ENCODE peak calls at places on chromosome 13, in four cellular contexts. Q, R, N and Z are unnamed samples.

GRCh38 chr13:23450340-23451046 is 17.0 kb upstream of the SACS start:
- DNase-seq in Q (no peak), N (no peak), R (no peak), Z (no peak)

GRCh38 chr13:51221674-51222509 is at the start of gene FAM124A:
- DNase-seq in Q (peak), N (no peak), R (no peak), Z (peak)

GRCh38 chr13:101757446-101758039 is 305.1 kb downstream of the ITGBL1 start:
- DNase-seq in Q (no peak), R (peak), N (no peak), Z (no peak)

GRCh38 chr13:114259974-114260373 is 21.4 kb upstream of the UPF3A start:
- DNase-seq in R (no peak), N (no peak), Q (no peak), Z (no peak)

GRCh38 chr13:106569233-106570095 is 1.5 kb upstream of the ARGLU1 start:
- DNase-seq in Q (no peak), R (no peak), N (no peak), Z (no peak)

GRCh38 chr13:99941086-99941485 is 30.5 kb downstream of the ZIC5 start:
- DNase-seq in Q (no peak), R (no peak), N (no peak), Z (no peak)

GRCh38 chr13:26887594-26887993 is 127.0 kb upstream of the GPR12 start:
- DNase-seq in N (no peak), R (no peak), Q (no peak), Z (no peak)

GRCh38 chr13:86920960-86921359 is 750.2 kb upstream of the SLITRK5 start:
- DNase-seq in Q (no peak), N (no peak), R (no peak), Z (no peak)

GRCh38 chr13:43684947-43685725 is 101.6 kb downstream of the ENOX1 start:
- DNase-seq in N (no peak), R (no peak), Q (no peak), Z (no peak)

GRCh38 chr13:23673354-23673753 is 103.1 kb downstream of the TNFRSF19 start:
- DNase-seq in N (no peak), Q (no peak), R (peak), Z (no peak)

GRCh38 chr13:51520524-51520923 is 63.7 kb upstream of the WDFY2 start:
- DNase-seq in N (no peak), Q (no peak), R (peak), Z (no peak)

GRCh38 chr13:102556806-102557205 is 40.0 kb upstream of the TPP2 start:
- DNase-seq in Q (no peak), N (no peak), R (no peak), Z (no peak)

GRCh38 chr13:30968734-30969335 is 36.4 kb downstream of the TEX26 start:
- DNase-seq in Q (no peak), R (peak), N (no peak), Z (no peak)

GRCh38 chr13:45003417-45003816 is 14.1 kb downstream of the GPALPP1 start:
- DNase-seq in R (no peak), Q (no peak), N (no peak), Z (no peak)

GRCh38 chr13:61339054-61339621 is 76.5 kb downstream of the PCDH20 start:
- DNase-seq in R (no peak), N (no peak), Q (no peak), Z (no peak)

GRCh38 chr13:61833228-61833627 is 417.6 kb upstream of the PCDH20 start:
- DNase-seq in N (no peak), R (no peak), Q (no peak), Z (no peak)

GRCh38 chr13:104310861-104311260 is 1244.6 kb upstream of the SLC10A2 start:
- DNase-seq in N (no peak), R (no peak), Q (no peak), Z (no peak)

GRCh38 chr13:46721054-46721453 is 75.9 kb downstream of the ESD start:
- DNase-seq in N (no peak), Q (peak), R (peak), Z (peak)

GRCh38 chr13:113789167-113789566 is 30.1 kb downstream of the TMEM255B start:
- DNase-seq in R (no peak), Q (no peak), N (no peak), Z (no peak)

GRCh38 chr13:28658796-28659610 is at the start of gene POMP:
- DNase-seq in Q (peak), R (peak), N (peak), Z (peak)

GRCh38 chr13:111565400-111565799 is 245.0 kb downstream of the TEX29 start:
- DNase-seq in Q (no peak), R (no peak), N (no peak), Z (no peak)

GRCh38 chr13:95462801-95463200 is 89.7 kb upstream of the CLDN10 start:
- DNase-seq in R (no peak), Q (no peak), N (no peak), Z (no peak)

GRCh38 chr13:51867062-51867461 is 5.3 kb downstream of the CCDC70 start:
- DNase-seq in Q (no peak), N (no peak), R (no peak), Z (no peak)

GRCh38 chr13:83798731-83799130 is 83.5 kb downstream of the SLITRK1 start:
- DNase-seq in N (no peak), R (no peak), Q (no peak), Z (no peak)

GRCh38 chr13:112629161-112629560 is 41.2 kb upstream of the TUBGCP3 start:
- DNase-seq in N (no peak), Q (no peak), R (no peak), Z (no peak)

GRCh38 chr13:113002891-113003290 is 33.9 kb downstream of the MCF2L start:
- DNase-seq in Q (no peak), N (no peak), R (no peak), Z (no peak)

DNA sequence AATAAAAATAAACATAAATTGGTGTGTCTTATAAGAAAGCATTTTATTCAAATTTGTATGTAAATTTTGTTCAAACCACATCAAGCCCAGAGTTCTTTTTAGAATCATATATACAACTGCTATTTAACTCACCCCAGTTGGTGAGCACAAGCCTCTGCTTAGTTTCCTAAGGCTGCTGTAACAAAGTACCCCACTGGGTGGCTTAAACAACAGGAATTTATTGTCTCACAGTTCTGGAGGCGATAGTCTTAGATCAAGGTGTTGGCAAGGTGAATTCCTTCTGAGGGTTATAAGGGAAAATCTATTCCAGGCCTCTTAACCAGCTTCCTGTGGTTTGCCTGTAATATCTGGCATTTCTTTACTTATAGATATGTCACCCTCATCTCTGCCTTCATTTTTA is 1133.5 kb downstream of the OLFM4 start:
- DNase-seq in Q (no peak), N (no peak), R (no peak), Z (no peak)
- TF ChIP-seq CTCF in Q (no peak), N (peak), R (no peak), Z (no peak)

GRCh38 chr13:40152145-40152544 is 496.7 kb downstream of the COG6 start:
- DNase-seq in N (no peak), Q (no peak), R (peak), Z (peak)
- TF ChIP-seq CTCF in N (no peak), Q (no peak), R (peak), Z (no peak)

GRCh38 chr13:80339841-80340642 is 884 bp downstream of the SPRY2 start:
- DNase-seq in R (peak), N (peak), Q (peak), Z (peak)

GRCh38 chr13:80337706-80338105 is 3.2 kb downstream of the SPRY2 start:
- DNase-seq in Q (no peak), N (no peak), R (peak), Z (no peak)

GRCh38 chr13:80340643-80341097 is 256 bp downstream of the SPRY2 start:
- DNase-seq in R (peak), Q (no peak), N (no peak), Z (peak)

GRCh38 chr13:80339578-80339840 is 1.4 kb downstream of the SPRY2 start:
- DNase-seq in Q (no peak), R (peak), N (no peak), Z (no peak)

DNA sequence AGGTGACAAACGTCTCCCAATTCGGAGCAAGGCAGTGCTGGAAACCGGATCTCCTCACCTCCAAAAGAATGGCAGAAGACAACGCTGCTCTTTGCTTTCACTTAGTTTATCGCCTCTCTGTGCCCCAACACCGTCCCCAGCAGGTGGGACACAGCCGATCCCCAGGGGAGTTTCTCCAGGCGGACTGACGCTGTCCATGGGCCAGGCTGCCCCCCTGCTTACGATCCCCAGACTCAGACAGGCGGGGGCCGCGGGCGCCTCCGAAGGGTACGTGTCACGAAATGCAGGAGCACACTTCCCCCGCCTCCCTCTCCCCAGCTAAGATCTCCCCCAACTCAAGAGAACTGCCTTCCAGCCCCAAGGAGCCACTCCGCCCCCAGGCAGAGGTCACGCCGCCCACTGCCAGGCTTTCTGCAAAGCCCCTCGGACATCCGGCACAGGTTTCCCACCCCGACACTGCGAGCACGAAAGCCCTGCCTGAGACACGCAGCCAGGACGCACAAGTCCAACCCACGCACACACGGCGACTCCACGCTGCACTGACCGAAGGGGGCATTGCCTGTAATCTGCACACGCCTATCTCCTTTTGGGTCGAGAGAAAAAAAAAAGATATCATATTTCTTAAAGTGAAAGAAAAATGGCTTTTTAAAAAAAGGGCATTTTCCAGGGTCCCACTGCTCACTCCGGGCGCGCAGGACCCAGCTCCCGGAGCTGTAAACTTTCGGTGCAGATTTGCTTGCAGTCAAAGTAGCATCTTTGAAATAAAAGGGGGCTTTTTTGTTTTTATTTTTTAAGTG is 1.9 kb downstream of the SPRY2 start:
- DNase-seq in R (peak), Q (peak), N (peak), Z (peak)
- TF ChIP-seq CTCF in R (peak), Q (no peak), N (no peak), Z (no peak)

DNA sequence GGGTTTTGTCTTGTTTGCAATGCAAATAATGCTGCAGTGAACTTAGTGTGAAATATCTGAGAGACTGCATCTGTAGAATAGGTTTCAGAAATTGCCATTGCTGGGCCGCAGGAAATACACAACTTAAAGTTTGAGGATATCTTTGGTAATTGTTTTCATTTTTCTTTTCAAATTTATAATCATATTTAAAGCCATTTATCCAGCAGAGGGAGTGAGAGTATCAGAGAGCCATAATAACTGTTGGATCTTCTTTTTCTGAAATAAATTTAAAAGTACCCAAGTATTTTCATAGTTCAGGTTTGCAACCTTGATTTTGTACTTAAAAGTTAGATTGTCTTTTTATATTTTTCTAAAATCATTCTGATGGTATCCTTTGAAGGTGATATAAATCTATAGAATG is 99.4 kb downstream of the ZMYM2 start:
- DNase-seq in Q (no peak), R (no peak), N (no peak), Z (no peak)
- TF ChIP-seq CTCF in Q (no peak), R (no peak), N (no peak), Z (no peak)

GRCh38 chr13:109904218-109904617 is 117.8 kb upstream of the IRS2 start:
- DNase-seq in Q (no peak), R (peak), N (no peak), Z (no peak)
- TF ChIP-seq CTCF in Q (no peak), R (no peak), N (no peak), Z (no peak)

DNA sequence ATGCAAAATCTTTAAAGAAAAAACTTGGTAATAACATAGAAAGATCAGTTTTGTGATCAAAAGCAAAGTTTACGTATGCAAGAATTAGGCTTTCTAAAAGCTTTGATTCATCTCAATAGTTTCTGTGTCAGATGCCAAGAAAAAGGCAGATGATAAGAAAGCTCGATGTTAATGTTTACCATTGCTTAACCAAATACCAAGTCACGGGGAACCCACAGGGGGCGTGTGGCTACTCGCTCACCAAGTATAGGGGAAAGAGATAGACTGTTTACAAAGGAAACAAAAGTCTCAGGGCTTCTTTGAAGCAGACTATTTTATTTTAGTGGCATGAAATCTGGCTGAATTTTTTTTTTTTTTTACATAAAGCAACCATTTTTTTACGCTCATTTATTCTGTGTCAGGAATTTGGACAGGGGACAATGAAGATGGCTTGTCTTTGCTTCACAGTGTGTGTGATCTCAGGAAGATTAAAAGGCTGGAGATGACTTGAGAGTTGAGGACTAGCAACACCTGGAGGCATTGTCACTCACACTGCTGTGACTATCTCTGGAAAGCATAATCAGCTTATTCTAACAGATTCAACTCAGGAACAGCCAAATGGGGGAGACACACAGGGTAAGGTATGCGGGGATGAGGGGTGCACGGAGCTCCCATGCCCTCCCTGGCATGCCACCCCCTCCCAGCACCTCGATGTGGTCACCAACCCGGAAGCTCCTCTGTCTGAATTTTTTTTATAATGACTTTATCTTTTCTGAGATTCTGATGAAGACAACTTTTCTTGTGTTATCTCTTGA is 24.9 kb downstream of the RCBTB1 start:
- DNase-seq in Q (peak), R (peak), N (peak), Z (peak)
- TF ChIP-seq CTCF in Q (no peak), R (peak), N (peak), Z (no peak)